ENCODE peak calls at places on chromosomes 13 and 19, in eight cellular contexts. Q, F, W, B, X, D, H and Y are unnamed samples.

GRCh38 chr19:4575267-4575793 is 15.8 kb upstream of the SEMA6B start:
- DNase-seq in B (peak; percentile 92), D (peak; percentile 89), H (no peak), W (no peak), Q (peak; percentile 80), F (peak; percentile 73), X (peak; percentile 96), Y (peak; percentile 99)

GRCh38 chr19:16227837-16228636 is 30.3 kb downstream of the AP1M1 start:
- DNase-seq in H (no peak), B (no peak), F (no peak), Q (no peak), W (peak; percentile 69), X (no peak), D (no peak), Y (no peak)

GRCh38 chr19:51240866-51241265 is 10.0 kb upstream of the SIGLECL1 start:
- DNase-seq in Q (no peak), D (no peak), H (no peak), X (no peak), B (no peak), W (no peak), F (no peak), Y (no peak)

GRCh38 chr13:32495429-32495828 is 43.2 kb downstream of the N4BP2L2 start:
- DNase-seq in B (no peak), D (no peak), H (no peak), W (no peak), X (no peak), Q (no peak), F (no peak), Y (no peak)

GRCh38 chr19:3013261-3013725 is 15.8 kb downstream of the TLE2 start:
- DNase-seq in B (no peak), H (no peak), X (no peak), F (no peak), D (no peak), W (no peak), Q (no peak), Y (no peak)

GRCh38 chr13:79450110-79450509 is 30.8 kb upstream of the NDFIP2 start:
- DNase-seq in H (no peak), B (no peak), F (no peak), Q (no peak), W (no peak), D (no peak), X (no peak), Y (no peak)

GRCh38 chr19:44717603-44718002 is 18.7 kb downstream of the CEACAM16 start:
- DNase-seq in F (no peak), H (no peak), W (no peak), D (no peak), B (no peak), Q (no peak), X (no peak), Y (no peak)

GRCh38 chr19:29737461-29738000 is 22.5 kb upstream of the C19orf12 start:
- DNase-seq in Q (no peak), H (no peak), X (no peak), F (no peak), W (no peak), D (no peak), B (no peak), Y (no peak)

GRCh38 chr19:17766543-17767131 is 15.4 kb downstream of the FCHO1 start:
- DNase-seq in D (peak; percentile 64), Q (peak; percentile 86), W (no peak), F (peak; percentile 69), B (peak; percentile 71), H (peak; percentile 96), X (peak; percentile 96), Y (peak; percentile 88)
- TF ChIP-seq CTCF in D (peak; percentile 83), Q (peak; percentile 82), W (peak; percentile 72), F (peak; percentile 95), B (peak; percentile 98), H (peak; percentile 74), X (peak; percentile 91), Y (peak; percentile 98)

DNA sequence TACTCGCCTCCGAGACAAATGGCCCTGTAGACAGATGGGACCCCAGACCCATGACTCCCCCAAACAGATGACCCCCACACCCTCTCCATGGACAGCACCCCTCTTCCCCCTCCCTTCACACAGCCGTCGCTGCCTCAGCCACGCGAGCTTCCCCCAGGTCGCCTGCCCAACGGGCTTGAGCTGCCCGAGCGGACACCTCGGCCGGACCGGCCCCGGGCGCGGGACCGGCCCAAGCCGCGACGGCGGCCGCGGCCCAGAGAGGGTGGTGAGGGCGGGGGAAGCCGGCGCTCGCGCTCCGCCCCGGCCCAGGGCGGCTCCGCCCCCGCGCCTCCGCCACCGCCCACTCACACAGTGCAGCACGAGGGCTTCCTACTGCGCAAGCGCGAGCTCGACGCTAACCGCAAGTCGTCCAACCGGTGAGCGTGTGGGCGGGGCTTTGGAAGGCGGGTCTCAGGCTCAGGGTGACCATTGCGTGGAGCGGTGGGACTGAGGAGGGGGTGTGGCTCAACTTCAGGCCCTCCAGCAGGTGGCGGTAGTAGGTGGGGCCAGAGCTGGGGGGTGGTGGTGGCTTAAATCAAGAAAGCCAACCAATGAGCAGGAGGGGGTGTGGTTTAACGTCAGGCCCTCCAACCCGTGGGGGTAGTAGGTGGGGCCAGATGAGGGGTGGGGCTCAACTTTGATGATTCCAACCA is 6.2 kb upstream of the SHKBP1 start:
- DNase-seq in W (peak; percentile 99), Q (peak; percentile 100), X (peak; percentile 100), H (peak; percentile 99), B (peak; percentile 99), D (peak; percentile 100), F (peak; percentile 98), Y (peak; percentile 100)
- TF ChIP-seq CTCF in W (no peak), Q (no peak), X (no peak), H (no peak), B (no peak), D (peak; percentile 59), F (peak; percentile 82), Y (no peak)

GRCh38 chr13:48635478-48635877 is 18.3 kb upstream of the CYSLTR2 start:
- DNase-seq in W (no peak), B (no peak), Q (no peak), F (no peak), H (no peak), D (no peak), X (no peak), Y (no peak)

GRCh38 chr13:48634631-48635030 is 19.1 kb upstream of the CYSLTR2 start:
- DNase-seq in F (no peak), D (no peak), X (no peak), Q (no peak), W (no peak), B (no peak), H (no peak), Y (no peak)

GRCh38 chr13:48633695-48634094 is 20.0 kb upstream of the CYSLTR2 start:
- DNase-seq in F (no peak), X (no peak), B (no peak), W (no peak), Q (no peak), H (no peak), D (no peak), Y (no peak)

GRCh38 chr13:48637601-48638000 is 16.1 kb upstream of the CYSLTR2 start:
- DNase-seq in X (no peak), H (peak; percentile 59), D (no peak), F (no peak), B (no peak), Q (no peak), W (no peak), Y (no peak)

GRCh38 chr13:48636550-48636949 is 17.2 kb upstream of the CYSLTR2 start:
- DNase-seq in Q (no peak), D (no peak), F (peak; percentile 61), W (no peak), H (no peak), X (no peak), B (no peak), Y (no peak)
- TF ChIP-seq CTCF in Q (no peak), D (no peak), F (no peak), W (no peak), H (no peak), X (no peak), B (no peak), Y (no peak)

GRCh38 chr19:41436664-41436951 is 3.1 kb downstream of the DMAC2 start:
- DNase-seq in D (no peak), Q (no peak), X (peak; percentile 38), F (no peak), W (no peak), H (no peak), B (no peak), Y (no peak)

GRCh38 chr19:41442473-41443360 is at the start of gene ERICH4:
- DNase-seq in H (no peak), X (no peak), B (no peak), W (peak; percentile 68), F (no peak), D (no peak), Q (no peak), Y (no peak)

GRCh38 chr19:41441321-41441945 is 1.5 kb upstream of the ERICH4 start:
- DNase-seq in F (no peak), X (no peak), B (no peak), Q (no peak), H (no peak), W (peak; percentile 29), D (no peak), Y (no peak)

GRCh38 chr19:41437944-41438574 is 1.7 kb downstream of the DMAC2 start:
- DNase-seq in B (no peak), W (no peak), D (no peak), X (peak; percentile 38), F (no peak), Q (no peak), H (no peak), Y (no peak)

DNA sequence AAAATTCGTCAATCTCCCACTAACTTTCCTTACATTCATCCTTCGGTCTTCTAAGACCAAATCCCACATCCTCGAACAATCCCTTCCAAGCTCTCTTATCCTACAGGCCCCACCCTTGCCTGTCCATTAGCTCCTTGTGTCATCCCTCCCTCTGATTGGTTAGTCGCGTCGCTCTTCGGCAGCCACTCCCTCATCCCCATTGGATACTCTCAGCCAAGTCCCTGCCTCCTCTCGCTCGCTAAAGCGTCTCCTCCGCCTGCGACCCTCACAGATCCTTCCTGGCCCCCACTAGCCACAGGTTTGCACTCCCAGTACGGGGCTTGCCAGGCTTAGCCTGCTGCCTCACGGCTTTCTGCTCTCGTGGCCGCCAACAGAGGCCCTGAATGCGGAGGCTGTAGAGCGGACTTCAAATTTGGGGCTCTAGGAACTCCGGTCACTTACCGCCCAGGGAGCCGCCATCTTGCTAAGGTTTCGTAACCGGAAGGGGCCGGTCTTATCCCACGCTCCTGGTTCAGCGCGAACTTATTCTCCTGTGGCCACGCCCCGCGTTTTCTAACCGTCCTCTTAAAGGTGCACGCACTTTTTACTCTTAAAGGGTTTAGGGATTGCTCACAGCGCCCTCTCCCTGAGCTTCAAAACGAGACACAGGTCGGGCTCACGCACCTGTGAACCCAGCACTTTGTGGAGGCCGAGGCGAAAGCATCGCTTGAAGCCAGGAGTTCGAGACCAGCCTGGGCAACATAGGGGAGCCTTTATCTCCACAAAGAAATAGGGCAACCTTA is at the start of gene DMAC2:
- DNase-seq in X (peak; percentile 98), F (peak; percentile 99), H (peak; percentile 99), D (peak; percentile 100), B (peak; percentile 99), Q (peak; percentile 92), W (peak; percentile 98), Y (peak; percentile 98)
- TF ChIP-seq CTCF in X (peak; percentile 68), F (peak; percentile 92), H (peak; percentile 27), D (peak; percentile 85), B (peak; percentile 72), Q (peak; percentile 14), W (no peak), Y (peak; percentile 50)

GRCh38 chr13:23950736-23951510 is 53.6 kb upstream of the C1QTNF9B start:
- DNase-seq in W (no peak), B (no peak), X (no peak), F (no peak), Q (no peak), D (no peak), H (no peak), Y (no peak)
- TF ChIP-seq CTCF in W (no peak), B (no peak), X (peak; percentile 38), F (no peak), Q (no peak), D (no peak), H (no peak), Y (peak; percentile 15)